ENCODE peak calls at places on chromosome 17, in ten cellular contexts. K is H1, S is breast epithelium, G is Panc1, C is HL-60, M is upper lobe of left lung, Z is transverse colon, R is prostate gland, O is GM23338, U is HCT116. Q is an unnamed sample.

GRCh38 chr17:60630352-60630751 is 30.4 kb downstream of the PPM1D start:
- DNase-seq in K (no peak), S (no peak), G (no peak), C (no peak), M (no peak), Z (peak; percentile 15), R (peak; percentile 17), O (no peak), U (no peak), Q (no peak)

GRCh38 chr17:65231662-65232335 is 94.6 kb downstream of the RGS9 start:
- DNase-seq in K (peak; percentile 70), S (peak; percentile 30), G (peak; percentile 27), C (peak; percentile 50), M (no peak), Z (peak; percentile 45), R (peak; percentile 16), O (peak; percentile 92), U (peak; percentile 74), Q (no peak)

GRCh38 chr17:76713765-76714164 is 3.0 kb upstream of the MXRA7 start:
- DNase-seq in K (no peak), S (no peak), G (no peak), C (no peak), M (no peak), Z (no peak), R (no peak), O (no peak), U (no peak), Q (peak; percentile 50)

GRCh38 chr17:56772442-56772841 is 61.3 kb downstream of the C17orf67 start:
- DNase-seq in K (no peak), S (no peak), G (no peak), C (no peak), M (no peak), Z (no peak), R (no peak), O (no peak), U (no peak), Q (no peak)

GRCh38 chr17:73365203-73365933 is 53.6 kb upstream of the CDC42EP4 start:
- DNase-seq in K (no peak), S (no peak), G (no peak), C (no peak), M (no peak), Z (no peak), R (no peak), O (no peak), U (no peak), Q (no peak)

GRCh38 chr17:45649796-45650195 is 134.3 kb upstream of the CRHR1 start:
- DNase-seq in K (no peak), S (no peak), G (no peak), C (no peak), M (no peak), Z (no peak), R (no peak), O (no peak), U (no peak), Q (no peak)

GRCh38 chr17:78599419-78599818 is 22.2 kb upstream of the DNAH17 start:
- DNase-seq in K (no peak), S (no peak), G (no peak), C (no peak), M (no peak), Z (no peak), R (no peak), O (no peak), U (no peak), Q (peak; percentile 4)

GRCh38 chr17:10614536-10615155 is 42.5 kb downstream of the MYH3 start:
- DNase-seq in K (no peak), S (no peak), G (no peak), C (peak; percentile 1), M (no peak), Z (peak; percentile 36), R (peak; percentile 31), O (peak; percentile 86), U (peak; percentile 42), Q (no peak)

GRCh38 chr17:60542066-60542465 is 16.0 kb upstream of the APPBP2 start:
- DNase-seq in K (no peak), S (no peak), G (no peak), C (no peak), M (no peak), Z (no peak), R (no peak), O (no peak), U (no peak), Q (no peak)

GRCh38 chr17:78364436-78365281 is 4.8 kb upstream of the SOCS3 start:
- DNase-seq in K (no peak), S (no peak), G (no peak), C (peak; percentile 53), M (peak; percentile 76), Z (no peak), R (no peak), O (peak; percentile 59), U (no peak), Q (no peak)

DNA sequence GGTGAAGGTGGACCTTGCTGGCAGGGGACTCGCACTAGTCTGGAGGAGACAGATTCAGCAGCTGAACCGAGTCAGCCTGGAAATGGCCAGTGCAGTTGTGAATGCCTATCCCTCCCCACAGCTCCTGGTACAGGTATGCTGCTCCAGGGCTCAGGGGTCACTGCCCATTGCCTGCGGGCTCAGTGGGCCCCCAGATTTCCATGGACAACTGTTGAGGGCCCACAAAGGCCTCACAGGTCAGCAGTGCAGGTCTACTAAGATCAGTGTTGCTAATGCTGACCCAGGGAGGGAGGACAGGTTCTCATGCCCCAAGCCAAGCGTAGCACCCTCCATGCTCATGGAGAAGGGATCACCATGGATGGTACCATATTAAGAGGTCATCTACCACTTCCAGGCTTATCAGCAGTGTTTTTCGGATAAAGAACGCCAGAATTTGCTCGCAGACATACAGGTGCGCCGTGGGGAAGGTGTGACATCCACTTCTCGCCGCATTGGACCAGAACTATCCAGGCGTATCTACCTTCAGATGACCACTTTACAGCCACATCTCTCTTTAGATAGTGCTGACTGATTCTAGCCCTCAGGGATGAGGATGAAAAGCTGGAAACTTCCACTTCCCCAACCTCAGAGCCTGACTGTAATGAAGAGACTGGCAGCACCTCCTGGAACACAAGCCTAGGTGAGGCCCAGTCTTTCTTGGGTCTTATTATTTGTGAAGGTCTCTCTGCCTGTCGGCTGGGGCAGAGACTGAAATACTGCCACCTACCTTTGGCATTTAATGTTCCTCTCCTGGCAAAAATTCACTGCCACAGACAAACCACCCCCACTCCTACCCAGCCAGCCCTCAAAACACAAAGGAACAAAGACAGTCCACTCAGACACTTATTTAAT is 7.6 kb downstream of the EME1 start:
- DNase-seq in K (no peak), S (no peak), G (no peak), C (no peak), M (no peak), Z (no peak), R (no peak), O (peak; percentile 29), U (no peak), Q (peak; percentile 54)
- TF ChIP-seq POLR2AphosphoS5 in K (no peak), S (no peak), G (no peak), C (peak; percentile 55), M (no peak), Z (no peak), R (no peak), O (no peak), U (peak; percentile 56), Q (peak; percentile 35)

GRCh38 chr17:74761419-74761818 is 13.0 kb downstream of the NHERF1 start:
- DNase-seq in K (no peak), S (no peak), G (no peak), C (no peak), M (no peak), Z (no peak), R (no peak), O (no peak), U (no peak), Q (no peak)
- H3K27ac ChIP-seq in K (peak overlapping the region; percentile 51), S (peak overlapping the region; percentile 90), G (no peak overlapping the region), C (no peak overlapping the region), M (no peak overlapping the region), Z (no peak overlapping the region), R (peak overlapping the region; percentile 91), O (no peak overlapping the region), U (no peak overlapping the region), Q (peak overlapping the region; percentile 79)

GRCh38 chr17:4967539-4968165 is at the start of gene SPAG7:
- DNase-seq in K (peak; percentile 90), S (peak; percentile 96), G (peak; percentile 84), C (peak; percentile 89), M (peak; percentile 97), Z (peak; percentile 96), R (peak; percentile 93), O (peak; percentile 96), U (peak; percentile 95), Q (peak; percentile 99)
- TF ChIP-seq POLR2AphosphoS5 in K (peak; percentile 81), S (peak; percentile 88), G (peak; percentile 55), C (peak; percentile 54), M (peak; percentile 93), Z (peak; percentile 89), R (peak; percentile 91), O (peak; percentile 23), U (peak; percentile 84), Q (peak; percentile 96)

DNA sequence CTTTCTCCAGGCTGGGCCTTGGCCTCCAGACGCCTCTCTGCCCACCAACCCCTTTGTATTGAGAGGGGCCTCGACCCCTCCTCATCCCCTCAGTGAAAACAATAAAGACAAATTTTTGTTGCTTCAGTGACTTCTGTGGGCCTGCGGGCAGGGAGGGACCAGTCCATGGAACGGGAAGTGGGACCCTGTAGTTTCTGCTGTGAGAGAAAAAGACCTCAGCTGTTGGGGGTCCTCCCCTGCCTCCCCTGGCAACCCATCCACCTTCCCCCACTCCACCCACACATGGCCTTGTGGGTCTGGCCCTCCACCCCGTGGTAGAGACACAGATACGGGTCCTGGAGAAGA is 3.5 kb downstream of the PPY start:
- DNase-seq in K (no peak), S (no peak), G (no peak), C (no peak), M (no peak), Z (no peak), R (no peak), O (no peak), U (no peak), Q (no peak)
- H3K27ac ChIP-seq in K (no peak overlapping the region), S (no peak overlapping the region), G (no peak overlapping the region), C (no peak overlapping the region), M (no peak overlapping the region), Z (no peak overlapping the region), R (no peak overlapping the region), O (no peak overlapping the region), U (no peak overlapping the region), Q (no peak overlapping the region)

DNA sequence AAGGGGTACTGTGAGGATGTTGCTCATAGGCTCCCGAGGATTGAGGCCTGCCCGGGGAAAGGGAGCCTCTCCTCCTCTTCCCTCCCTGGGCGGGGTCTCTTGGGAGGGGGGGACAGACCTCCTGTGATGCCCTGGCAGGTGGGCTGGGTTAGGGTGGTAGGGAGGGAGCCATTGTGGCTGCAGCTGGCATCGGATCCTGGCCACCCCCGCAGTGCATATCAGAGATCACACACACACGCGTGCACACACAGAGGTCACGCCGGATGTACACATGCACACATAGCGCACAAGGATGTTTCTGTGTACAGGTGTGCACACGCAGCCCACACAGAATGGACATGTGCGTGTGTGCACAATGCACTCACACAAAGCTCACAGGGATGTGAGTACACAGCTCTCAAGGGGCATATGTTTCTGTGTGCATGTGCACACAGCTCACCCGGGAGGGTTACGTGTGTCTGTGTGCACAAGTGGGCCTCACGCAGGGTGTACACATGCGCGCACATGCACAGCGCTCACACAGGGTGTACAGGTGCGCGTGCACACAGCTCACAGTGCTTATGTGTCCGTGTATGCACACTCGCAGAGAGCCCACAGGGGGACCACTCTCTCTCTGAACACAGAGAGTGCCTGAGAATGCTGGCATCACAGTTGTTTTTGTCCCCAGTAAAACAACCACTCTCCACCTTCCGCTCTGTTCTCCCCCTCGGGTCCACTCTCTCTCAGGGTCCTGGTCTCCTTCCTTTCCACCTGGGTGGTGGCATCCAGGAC is 2.4 kb downstream of the GJD3 start:
- DNase-seq in K (no peak), S (no peak), G (no peak), C (no peak), M (no peak), Z (no peak), R (no peak), O (no peak), U (no peak), Q (no peak)
- TF ChIP-seq POLR2AphosphoS5 in K (no peak), S (no peak), G (no peak), C (no peak), M (no peak), Z (no peak), R (no peak), O (no peak), U (no peak), Q (no peak)